ENCODE peak calls at places on chromosomes 1 and 21, in nine cellular contexts. I is GM12892, A is HCT116, P is H1, K is tibial nerve, T is Peyer's patch, L is K562, F is uterus, D is A549. M is an unnamed sample.

GRCh38 chr1:51863384-51863783 is 15.1 kb downstream of the NRDC start:
- DNase-seq in P (no peak), F (no peak), K (no peak), L (no peak), A (no peak), D (no peak), T (no peak), I (no peak), M (no peak)

GRCh38 chr21:36512971-36513370 is 33.0 kb upstream of the CLDN14 start:
- DNase-seq in P (no peak), D (no peak), A (no peak), F (no peak), T (no peak), K (no peak), I (no peak), L (peak), M (no peak)

GRCh38 chr1:223429821-223430220 is 36.6 kb downstream of the CCDC185 start:
- DNase-seq in I (no peak), K (no peak), L (no peak), F (no peak), D (no peak), P (no peak), T (no peak), A (no peak), M (no peak)

GRCh38 chr1:68938051-68938450 is 441.2 kb upstream of the DEPDC1 start:
- DNase-seq in I (no peak), A (no peak), P (no peak), T (no peak), L (no peak), D (no peak), F (no peak), K (no peak), M (no peak)

GRCh38 chr1:229599218-229599812 is 26.6 kb downstream of the TAF5L start:
- DNase-seq in K (no peak), I (no peak), P (no peak), A (no peak), D (no peak), T (no peak), F (no peak), L (no peak), M (no peak)

GRCh38 chr1:110879758-110880606 is 7.0 kb downstream of the CD53 start:
- DNase-seq in F (no peak), T (peak), L (peak), K (no peak), I (no peak), D (no peak), P (no peak), A (no peak), M (peak)

GRCh38 chr1:116760487-116760886 is 6.3 kb downstream of the CD2 start:
- DNase-seq in L (no peak), I (no peak), F (no peak), P (no peak), D (no peak), A (no peak), K (no peak), T (no peak), M (peak)

GRCh38 chr1:169586067-169586394 is 250 bp downstream of the F5 start:
- DNase-seq in P (no peak), F (no peak), A (no peak), I (no peak), T (no peak), K (no peak), L (no peak), D (no peak), M (no peak)

GRCh38 chr1:83033682-83034081 is 965.2 kb downstream of the TTLL7 start:
- DNase-seq in K (no peak), T (no peak), I (no peak), P (no peak), F (no peak), L (no peak), A (no peak), D (no peak), M (no peak)

GRCh38 chr21:39029086-39029772 is 154.0 kb downstream of the PSMG1 start:
- DNase-seq in I (no peak), P (no peak), K (no peak), D (no peak), A (no peak), L (no peak), F (no peak), T (no peak), M (no peak)

GRCh38 chr1:89285715-89286380 is 13.2 kb upstream of the GBP5 start:
- DNase-seq in K (no peak), D (no peak), I (no peak), L (no peak), A (no peak), P (no peak), T (no peak), F (no peak), M (no peak)

GRCh38 chr1:12447849-12448312 is 170.1 kb downstream of the DHRS3 start:
- DNase-seq in L (no peak), A (no peak), I (no peak), F (no peak), D (no peak), P (no peak), T (no peak), K (peak), M (no peak)

GRCh38 chr1:80673935-80674597 is 1126.7 kb upstream of the ADGRL2 start:
- DNase-seq in F (no peak), T (no peak), L (no peak), A (no peak), P (no peak), K (no peak), I (no peak), D (no peak), M (no peak)

GRCh38 chr1:100455478-100456072 is 82.4 kb upstream of the GPR88 start:
- DNase-seq in F (no peak), P (no peak), A (no peak), K (no peak), L (no peak), I (no peak), D (no peak), T (no peak), M (no peak)

GRCh38 chr1:3717715-3718601 is 34.3 kb upstream of the CCDC27 start:
- DNase-seq in P (no peak), L (peak), F (no peak), A (no peak), I (peak), D (no peak), T (no peak), K (no peak), M (peak)

GRCh38 chr21:41689289-41689583 is 77.6 kb downstream of the RIPK4 start:
- DNase-seq in T (no peak), L (no peak), A (no peak), P (no peak), D (no peak), F (no peak), K (no peak), I (no peak), M (no peak)

GRCh38 chr21:26739189-26739588 is 106.0 kb downstream of the ADAMTS1 start:
- DNase-seq in I (no peak), L (no peak), T (no peak), P (no peak), D (no peak), A (no peak), F (no peak), K (no peak), M (no peak)

GRCh38 chr1:109756848-109757521 is 6.7 kb downstream of the EPS8L3 start:
- DNase-seq in I (no peak), D (no peak), P (no peak), K (no peak), T (peak), L (no peak), F (no peak), A (no peak), M (peak)

GRCh38 chr1:19596065-19596718 is 47.9 kb upstream of the NBL1 start:
- DNase-seq in F (no peak), L (peak), K (no peak), P (no peak), T (no peak), I (no peak), A (no peak), D (peak), M (no peak)

DNA sequence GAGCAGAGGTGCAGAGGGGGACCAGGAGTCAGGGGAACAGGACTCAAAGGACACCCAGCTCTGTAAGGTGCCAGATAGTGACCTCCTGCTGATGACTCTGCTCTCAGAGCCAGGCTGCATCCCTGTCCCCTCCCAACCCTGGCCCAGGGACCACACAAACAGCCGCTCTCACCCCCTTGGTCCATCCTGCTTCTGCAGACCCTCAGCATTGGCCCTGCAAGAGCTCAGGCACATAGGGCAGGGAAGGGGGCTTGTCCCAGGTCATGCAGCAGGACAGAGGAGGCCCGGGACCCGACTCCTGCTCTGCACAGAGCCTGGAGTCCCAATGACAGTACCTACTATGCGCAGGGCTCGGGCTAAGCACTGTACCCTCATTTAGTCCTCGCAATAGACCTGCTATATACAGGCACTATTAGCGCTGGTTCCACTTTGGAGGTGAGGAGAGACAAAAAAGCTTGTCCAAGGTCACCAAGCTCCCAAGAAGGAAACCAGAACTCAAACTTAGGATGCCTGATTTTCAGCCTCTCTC is 15.7 kb downstream of the EPHA2 start:
- DNase-seq in L (no peak), T (no peak), F (no peak), K (no peak), I (no peak), D (no peak), A (no peak), P (no peak), M (no peak)
- TF ChIP-seq POLR2A in L (no peak), T (no peak), F (no peak), K (no peak), I (no peak), D (no peak), A (no peak), P (no peak), M (no peak)

DNA sequence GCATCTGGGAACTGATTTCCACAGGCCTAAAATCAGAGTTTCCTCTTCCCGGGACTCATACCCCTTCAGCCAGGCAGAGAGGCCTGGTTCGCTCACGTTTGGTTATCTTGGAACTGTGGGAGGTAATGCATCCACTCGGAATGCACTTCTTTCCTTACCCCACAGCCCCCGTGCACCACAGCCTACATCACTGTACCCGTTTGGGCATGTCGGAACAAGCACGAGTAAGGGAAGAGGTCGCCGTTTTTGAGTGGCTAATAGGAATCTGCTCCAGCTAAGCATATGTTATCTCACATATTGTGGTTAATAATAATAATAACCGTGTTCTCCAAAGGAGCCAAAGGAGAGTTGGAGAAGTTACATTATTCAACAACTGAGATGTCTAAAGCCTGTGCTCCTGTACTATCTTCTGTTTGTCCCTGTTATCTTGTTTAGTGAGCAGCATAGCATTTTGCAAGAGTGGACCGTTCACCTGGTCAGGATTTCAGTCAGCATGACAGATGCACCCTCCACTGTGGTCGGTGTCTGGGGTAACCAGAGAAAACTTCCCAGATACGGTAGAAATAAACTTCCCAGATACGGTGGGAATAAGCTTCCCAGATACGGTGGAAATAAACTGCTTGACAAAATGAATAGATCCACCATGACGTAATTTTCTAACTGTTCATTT is 198.6 kb downstream of the SDCCAG8 start:
- DNase-seq in D (no peak), K (no peak), P (no peak), T (no peak), F (no peak), I (no peak), L (no peak), A (no peak), M (no peak)
- TF ChIP-seq POLR2A in D (no peak), K (no peak), P (no peak), T (no peak), F (no peak), I (no peak), L (no peak), A (no peak), M (no peak)

GRCh38 chr1:37471345-37472231 is 2.8 kb upstream of the ZC3H12A start:
- DNase-seq in K (peak), A (peak), I (no peak), P (no peak), T (peak), L (no peak), D (peak), F (peak), M (no peak)
- TF ChIP-seq POLR2A in K (no peak), A (no peak), I (no peak), P (no peak), T (peak), L (no peak), D (peak), F (peak), M (peak)

DNA sequence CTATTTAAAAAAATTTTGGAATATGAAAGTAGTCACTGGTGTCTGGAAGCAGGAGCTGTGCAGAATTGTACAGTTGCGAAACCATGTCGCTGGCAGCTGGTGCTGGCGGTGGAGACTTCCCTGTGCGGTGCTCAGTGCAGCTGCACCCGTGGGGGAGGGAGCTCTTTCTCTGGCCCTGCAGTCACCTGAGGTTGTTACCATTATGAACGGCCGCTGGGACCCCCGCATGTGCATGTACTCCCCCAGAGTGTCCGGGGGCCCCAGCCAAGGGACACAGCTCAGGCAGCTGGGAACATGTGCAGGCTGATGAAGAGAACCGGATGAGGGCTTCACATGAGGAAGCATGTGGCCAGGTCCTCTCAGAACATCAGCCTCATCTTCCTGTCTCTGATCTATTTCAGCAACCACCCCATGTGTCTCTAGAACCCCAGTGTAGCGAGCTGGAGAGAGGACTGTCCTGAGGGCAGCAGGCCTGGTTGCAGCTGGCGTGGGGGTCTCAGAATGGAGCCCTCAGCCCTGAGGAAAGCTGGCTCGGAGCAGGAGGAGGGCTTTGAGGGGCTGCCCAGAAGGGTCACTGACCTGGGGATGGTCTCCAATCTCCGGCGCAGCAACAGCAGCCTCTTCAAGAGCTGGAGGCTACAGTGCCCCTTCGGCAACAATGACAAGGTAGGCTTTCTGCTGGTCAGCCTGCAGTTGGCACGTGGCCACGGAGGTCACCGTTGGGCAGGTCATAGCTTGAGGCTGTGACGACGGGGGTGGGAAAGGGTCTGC is at the start of gene TRPM2:
- DNase-seq in F (no peak), T (peak), D (no peak), K (peak), I (no peak), P (no peak), A (no peak), L (no peak), M (peak)
- TF ChIP-seq POLR2A in F (no peak), T (no peak), D (no peak), K (no peak), I (no peak), P (no peak), A (no peak), L (no peak), M (peak)

DNA sequence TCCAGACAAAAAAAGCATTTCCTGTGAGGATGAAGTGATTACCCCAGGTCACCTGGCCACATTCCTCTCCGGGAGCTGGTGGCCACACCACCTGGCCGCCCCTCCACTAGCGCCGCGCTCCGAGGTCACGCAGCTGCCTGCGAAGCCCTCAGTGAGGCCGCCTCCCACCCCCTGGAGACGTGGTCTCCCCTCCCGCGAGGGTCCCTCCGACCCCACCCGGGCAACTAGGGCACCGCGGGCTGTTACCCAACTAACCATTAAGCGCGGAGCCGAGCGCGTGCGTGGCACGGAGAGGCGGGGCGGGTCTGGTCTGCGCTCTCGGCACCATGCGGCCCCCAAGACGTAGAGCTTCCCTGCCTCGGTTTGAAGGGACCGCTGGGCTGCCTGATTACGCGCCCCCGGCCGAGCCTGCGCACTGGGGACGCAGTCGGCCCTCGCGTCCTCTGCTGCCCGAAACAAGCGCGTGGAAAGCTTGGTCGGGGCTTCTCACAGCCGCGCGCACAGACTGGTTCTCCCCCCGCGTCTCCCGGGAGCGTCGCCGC is 106.5 kb downstream of the SLC16A1 start:
- DNase-seq in K (no peak), I (peak), T (no peak), P (no peak), A (no peak), D (no peak), F (no peak), L (no peak), M (peak)
- TF ChIP-seq POLR2A in K (no peak), I (no peak), T (no peak), P (no peak), A (no peak), D (no peak), F (no peak), L (no peak), M (no peak)

GRCh38 chr1:155934097-155934932 is at the start of gene KHDC4:
- DNase-seq in T (peak), F (peak), L (peak), P (peak), A (peak), I (peak), D (peak), K (peak), M (peak)
- TF ChIP-seq POLR2A in T (peak), F (peak), L (peak), P (peak), A (peak), I (peak), D (peak), K (peak), M (peak)

M was measured in upper lobe of left lung.